ENCODE peak calls at places on chromosome 22, in seven cellular contexts. Z, I, M, L, C, T and P are unnamed samples.

GRCh38 chr22:19105867-19106802 is 16.1 kb downstream of the DGCR2 start:
- DNase-seq in Z (no peak), I (peak), M (no peak), L (peak), C (peak), T (no peak), P (no peak)

GRCh38 chr22:26429458-26430238 is 588 bp downstream of the ASPHD2 start:
- DNase-seq in Z (no peak), I (no peak), M (no peak), L (no peak), C (no peak), T (no peak), P (no peak)

GRCh38 chr22:20970939-20971657 is 4.0 kb downstream of the AIFM3 start:
- DNase-seq in Z (no peak), I (no peak), M (no peak), L (no peak), C (no peak), T (no peak), P (no peak)

GRCh38 chr22:42811510-42811909 is 45.6 kb downstream of the ARFGAP3 start:
- DNase-seq in Z (no peak), I (no peak), M (no peak), L (no peak), C (no peak), T (no peak), P (no peak)

GRCh38 chr22:28716686-28717085 is 24.9 kb downstream of the CHEK2 start:
- DNase-seq in Z (no peak), I (no peak), M (no peak), L (no peak), C (no peak), T (peak), P (no peak)

GRCh38 chr22:37254867-37255233 is 10.8 kb upstream of the RAC2 start:
- DNase-seq in Z (peak), I (no peak), M (no peak), L (no peak), C (no peak), T (no peak), P (no peak)

GRCh38 chr22:27108425-27109114 is 451.2 kb downstream of the MIAT start:
- DNase-seq in Z (peak), I (no peak), M (peak), L (no peak), C (no peak), T (no peak), P (peak)

GRCh38 chr22:41401781-41402648 is 20.3 kb downstream of the TEF start:
- DNase-seq in Z (peak), I (no peak), M (peak), L (no peak), C (peak), T (peak), P (peak)

GRCh38 chr22:41976070-41976901 is 7.0 kb downstream of the SEPTIN3 start:
- DNase-seq in Z (no peak), I (peak), M (no peak), L (peak), C (no peak), T (no peak), P (no peak)

GRCh38 chr22:36211237-36211881 is 9.8 kb upstream of the APOL4 start:
- DNase-seq in Z (peak), I (no peak), M (no peak), L (no peak), C (no peak), T (peak), P (no peak)

GRCh38 chr22:22520020-22520656 is at the start of gene ZNF280A:
- DNase-seq in Z (peak), I (no peak), M (no peak), L (no peak), C (no peak), T (no peak), P (no peak)

GRCh38 chr22:50340157-50340879 is 2.8 kb upstream of the PPP6R2 start:
- DNase-seq in Z (peak), I (no peak), M (no peak), L (no peak), C (peak), T (peak), P (no peak)

GRCh38 chr22:19868773-19869471 is 14.2 kb upstream of the GNB1L start:
- DNase-seq in Z (no peak), I (no peak), M (peak), L (peak), C (no peak), T (no peak), P (no peak)

GRCh38 chr22:50129121-50129734 is 39.4 kb downstream of the MOV10L1 start:
- DNase-seq in Z (peak), I (no peak), M (no peak), L (no peak), C (no peak), T (peak), P (no peak)

GRCh38 chr22:45597460-45598192 is 74.0 kb upstream of the ATXN10 start:
- DNase-seq in Z (no peak), I (no peak), M (peak), L (no peak), C (no peak), T (no peak), P (no peak)

GRCh38 chr22:44025171-44026065 is 1.3 kb downstream of the PARVB start:
- DNase-seq in Z (no peak), I (no peak), M (peak), L (no peak), C (no peak), T (no peak), P (peak)

GRCh38 chr22:23243006-23243573 is 62.8 kb downstream of the BCR start:
- DNase-seq in Z (no peak), I (peak), M (no peak), L (peak), C (peak), T (no peak), P (no peak)

GRCh38 chr22:49946612-49947295 is 13.8 kb upstream of the PIM3 start:
- DNase-seq in Z (no peak), I (no peak), M (no peak), L (no peak), C (no peak), T (no peak), P (no peak)

GRCh38 chr22:30261134-30261533 is 5.5 kb downstream of the OSM start:
- DNase-seq in Z (no peak), I (no peak), M (no peak), L (no peak), C (no peak), T (no peak), P (no peak)

GRCh38 chr22:42924436-42924835 is 67.4 kb upstream of the ARFGAP3 start:
- DNase-seq in Z (no peak), I (no peak), M (no peak), L (no peak), C (no peak), T (no peak), P (no peak)

GRCh38 chr22:49960967-49961600 is 512 bp downstream of the PIM3 start:
- DNase-seq in Z (no peak), I (peak), M (peak), L (peak), C (peak), T (peak), P (peak)

GRCh38 chr22:20141186-20142077 is 9.4 kb downstream of the CCDC188 start:
- DNase-seq in Z (peak), I (no peak), M (no peak), L (no peak), C (peak), T (peak), P (no peak)

GRCh38 chr22:17920992-17921650 is 103.2 kb downstream of the MICAL3 start:
- DNase-seq in Z (peak), I (no peak), M (no peak), L (no peak), C (peak), T (no peak), P (no peak)

GRCh38 chr22:24049978-24050377 is 38.9 kb downstream of the CABIN1 start:
- DNase-seq in Z (no peak), I (no peak), M (no peak), L (no peak), C (no peak), T (no peak), P (no peak)